ENCODE peak calls at places on chromosomes 1 and 21, in nine cellular contexts. A is AG08395; H is GM12892; W is stimulated activated CD4-positive, alpha-beta T cell treated with anti-CD3 and anti-CD28 coated beads, Interleukin-15, amount 100 ng/mL, for 1 hour; I is EH; B is anterior cingulate cortex; X is hepatocyte; Q is NAMALWA; C is EL. O is an unnamed sample.
A peak's percentile ranks its signal among the peaks of the same experiment; 100 is the strongest.

GRCh38 chr1:44332505-44332904 is 22.6 kb downstream of the ERI3 start:
- DNase-seq in W (no peak), C (no peak), B (no peak), I (no peak), Q (no peak), A (no peak), H (no peak), X (no peak), O (no peak)

GRCh38 chr21:46424621-46425020 is 34.1 kb upstream of the DIP2A start:
- DNase-seq in C (no peak), X (no peak), H (no peak), W (no peak), A (no peak), Q (no peak), I (no peak), B (no peak), O (no peak)

GRCh38 chr1:93661829-93662474 is 19.7 kb downstream of the BCAR3 start:
- DNase-seq in Q (no peak), X (peak; percentile 51), C (peak; percentile 85), B (no peak), W (no peak), I (peak; percentile 90), A (peak; percentile 81), H (no peak), O (peak; percentile 66)

GRCh38 chr1:59132353-59132752 is 164.5 kb upstream of the FGGY start:
- DNase-seq in W (no peak), X (no peak), C (no peak), A (no peak), I (no peak), Q (no peak), H (no peak), B (no peak), O (no peak)

GRCh38 chr21:17560377-17560776 is 47.5 kb downstream of the CXADR start:
- DNase-seq in B (no peak), Q (no peak), C (no peak), H (no peak), A (no peak), I (no peak), W (no peak), X (no peak), O (no peak)

GRCh38 chr1:89844236-89844807 is 23.5 kb downstream of the LRRC8D start:
- DNase-seq in I (peak; percentile 43), C (peak; percentile 34), Q (no peak), B (no peak), W (peak; percentile 24), H (no peak), A (peak; percentile 17), X (no peak), O (no peak)

GRCh38 chr1:53992085-53992874 is 25.7 kb downstream of the LDLRAD1 start:
- DNase-seq in I (peak; percentile 18), B (no peak), H (no peak), X (peak; percentile 60), C (no peak), Q (no peak), A (no peak), W (no peak), O (no peak)

GRCh38 chr1:45679123-45679522 is 7.2 kb downstream of the GPBP1L1 start:
- DNase-seq in X (no peak), I (peak; percentile 44), A (peak; percentile 26), W (no peak), B (no peak), H (no peak), C (peak; percentile 20), Q (no peak), O (no peak)

O was measured in stromal cell of bone marrow.